ENCODE peak calls at places on chromosomes 3 and 15, in ten cellular contexts. F is Panc1, H is fibroblast of the aortic adventitia, M is HCT116, S is lower leg skin, O is ovary, D is cardiac muscle cell, G is testis, X is astrocyte of the spinal cord, R is dorsolateral prefrontal cortex. Y is an unnamed sample.

GRCh38 chr3:186258968-186259367 is 103.1 kb downstream of the DGKG start:
- DNase-seq in F (no peak), H (no peak), M (no peak), S (no peak), O (no peak), D (peak; percentile 55), G (no peak), X (no peak), R (no peak), Y (no peak)

GRCh38 chr3:195559723-195560409 is 16.7 kb upstream of the PPP1R2 start:
- DNase-seq in F (no peak), H (no peak), M (peak; percentile 39), S (no peak), O (no peak), D (no peak), G (no peak), X (no peak), R (no peak), Y (no peak)

GRCh38 chr3:43259626-43260025 is 26.7 kb upstream of the SNRK start:
- DNase-seq in F (no peak), H (no peak), M (no peak), S (peak; percentile 65), O (no peak), D (no peak), G (no peak), X (no peak), R (no peak), Y (peak; percentile 97)

GRCh38 chr3:128348805-128349531 is 117.7 kb downstream of the DNAJB8 start:
- DNase-seq in F (no peak), H (peak; percentile 15), M (no peak), S (no peak), O (no peak), D (no peak), G (no peak), X (no peak), R (no peak), Y (no peak)

GRCh38 chr3:69764861-69765260 is 25.6 kb downstream of the MITF start:
- DNase-seq in F (no peak), H (no peak), M (no peak), S (no peak), O (no peak), D (peak; percentile 58), G (no peak), X (no peak), R (no peak), Y (no peak)

GRCh38 chr3:66414846-66415245 is 86.0 kb downstream of the LRIG1 start:
- DNase-seq in F (no peak), H (no peak), M (no peak), S (no peak), O (no peak), D (no peak), G (no peak), X (no peak), R (no peak), Y (no peak)

GRCh38 chr15:67897646-67898045 is 57.8 kb upstream of the RNU6-1 start:
- DNase-seq in F (no peak), H (no peak), M (no peak), S (no peak), O (no peak), D (no peak), G (no peak), X (no peak), R (no peak), Y (no peak)

GRCh38 chr3:98038876-98039275 is 3.8 kb upstream of the GABRR3 start:
- DNase-seq in F (no peak), H (no peak), M (no peak), S (no peak), O (no peak), D (no peak), G (no peak), X (no peak), R (no peak), Y (no peak)

GRCh38 chr3:59425942-59426341 is 376.1 kb upstream of the CFAP20DC start:
- DNase-seq in F (no peak), H (no peak), M (no peak), S (no peak), O (no peak), D (no peak), G (no peak), X (no peak), R (no peak), Y (peak; percentile 41)

GRCh38 chr3:126124896-126125295 is 41.0 kb upstream of the SLC41A3 start:
- DNase-seq in F (no peak), H (no peak), M (no peak), S (no peak), O (peak; percentile 8), D (no peak), G (no peak), X (no peak), R (no peak), Y (no peak)

GRCh38 chr15:33145447-33145846 is 49.1 kb downstream of the FMN1 start:
- DNase-seq in F (no peak), H (no peak), M (no peak), S (peak; percentile 42), O (no peak), D (no peak), G (no peak), X (no peak), R (no peak), Y (peak; percentile 92)

GRCh38 chr3:65939184-65939583 is 99.5 kb downstream of the MAGI1 start:
- DNase-seq in F (no peak), H (no peak), M (no peak), S (no peak), O (no peak), D (no peak), G (no peak), X (no peak), R (no peak), Y (no peak)

GRCh38 chr3:189588061-189588817 is 43.0 kb upstream of the TP63 start:
- DNase-seq in F (no peak), H (peak; percentile 97), M (no peak), S (no peak), O (no peak), D (no peak), G (no peak), X (peak; percentile 43), R (no peak), Y (peak; percentile 98)

GRCh38 chr3:52489453-52489852 is 5.7 kb upstream of the STAB1 start:
- DNase-seq in F (no peak), H (no peak), M (no peak), S (no peak), O (no peak), D (no peak), G (no peak), X (no peak), R (no peak), Y (no peak)

GRCh38 chr3:124886168-124887051 is 755 bp downstream of the ITGB5 start:
- DNase-seq in F (no peak), H (peak; percentile 34), M (no peak), S (no peak), O (peak; percentile 41), D (peak; percentile 67), G (peak; percentile 52), X (peak; percentile 47), R (no peak), Y (peak; percentile 21)

DNA sequence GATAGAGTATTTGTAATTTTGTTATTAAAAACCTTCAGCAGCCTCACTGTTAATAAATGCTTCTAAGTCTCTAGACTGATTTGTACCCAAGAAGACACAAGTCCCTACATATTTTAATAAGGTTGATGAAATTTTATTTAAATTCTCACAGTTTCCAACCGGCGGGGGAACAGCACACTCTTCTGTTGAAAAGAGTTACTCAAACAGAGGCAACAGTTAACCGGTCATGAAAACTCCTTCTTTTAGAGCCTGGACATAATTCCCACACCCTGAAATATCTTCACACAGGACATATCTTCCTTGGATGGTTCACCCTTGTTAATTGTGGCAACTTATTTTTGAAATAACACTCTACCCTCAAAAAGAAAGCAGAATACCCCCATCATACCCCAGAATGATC is 278.8 kb downstream of the FOXP1 start:
- DNase-seq in F (no peak), H (peak; percentile 84), M (no peak), S (no peak), O (peak; percentile 65), D (peak; percentile 58), G (peak; percentile 55), X (peak; percentile 71), R (no peak), Y (peak; percentile 23)
- TF ChIP-seq CTCF in F (no peak), H (peak; percentile 65), M (no peak), S (no peak), O (peak; percentile 53), D (peak; percentile 56), G (peak; percentile 26), X (peak; percentile 56), R (peak; percentile 35), Y (peak; percentile 17)

GRCh38 chr15:78440375-78441373 is 2.7 kb downstream of the IREB2 start:
- DNase-seq in F (no peak), H (no peak), M (no peak), S (no peak), O (no peak), D (no peak), G (no peak), X (no peak), R (no peak), Y (no peak)
- H3K4me3 ChIP-seq in F (no peak overlapping the region), H (no peak overlapping the region), M (no peak overlapping the region), S (no peak overlapping the region), O (no peak overlapping the region), D (no peak overlapping the region), G (no peak overlapping the region), X (no peak overlapping the region), R (no peak overlapping the region), Y (no peak overlapping the region)

GRCh38 chr3:139518926-139519842 is 20.4 kb downstream of the RBP1 start:
- DNase-seq in F (no peak), H (no peak), M (no peak), S (peak; percentile 7), O (no peak), D (no peak), G (no peak), X (no peak), R (no peak), Y (no peak)
- TF ChIP-seq CTCF in F (no peak), H (no peak), M (no peak), S (no peak), O (no peak), D (no peak), G (no peak), X (no peak), R (no peak), Y (no peak)

GRCh38 chr15:52785672-52786406 is 4.3 kb downstream of the ONECUT1 start:
- DNase-seq in F (no peak), H (no peak), M (no peak), S (no peak), O (no peak), D (no peak), G (no peak), X (no peak), R (no peak), Y (no peak)

GRCh38 chr15:52782514-52782913 is 7.6 kb downstream of the ONECUT1 start:
- DNase-seq in F (no peak), H (no peak), M (no peak), S (no peak), O (no peak), D (no peak), G (no peak), X (no peak), R (no peak), Y (no peak)

GRCh38 chr15:52783929-52784798 is 6.0 kb downstream of the ONECUT1 start:
- DNase-seq in F (no peak), H (no peak), M (no peak), S (no peak), O (no peak), D (peak; percentile 71), G (no peak), X (no peak), R (no peak), Y (no peak)

GRCh38 chr15:52784799-52785671 is 5.1 kb downstream of the ONECUT1 start:
- DNase-seq in F (no peak), H (no peak), M (no peak), S (no peak), O (no peak), D (no peak), G (no peak), X (no peak), R (no peak), Y (no peak)

GRCh38 chr15:52783191-52783829 is 6.8 kb downstream of the ONECUT1 start:
- DNase-seq in F (no peak), H (no peak), M (no peak), S (no peak), O (no peak), D (peak; percentile 82), G (no peak), X (no peak), R (no peak), Y (no peak)
- H3K4me3 ChIP-seq in F (no peak overlapping the region), H (no peak overlapping the region), M (no peak overlapping the region), S (no peak overlapping the region), O (no peak overlapping the region), D (no peak overlapping the region), G (no peak overlapping the region), X (no peak overlapping the region), R (no peak overlapping the region), Y (no peak overlapping the region)

Y was measured in bronchial epithelial cell.